ENCODE peak calls at places on chromosome 21, in ten cellular contexts. C, Q, S, H, W, F, D, A, G and V are unnamed samples. For H3K4me1 and H3K9me3, the result is how much of the 10 kb centered on the place peaks cover.

GRCh38 chr21:20572582-20572981 is 425.6 kb upstream of the NCAM2 start:
- DNase-seq in C (no peak), Q (no peak), S (no peak), H (no peak), W (no peak), F (no peak), D (no peak), A (no peak), G (no peak), V (no peak)

GRCh38 chr21:41494242-41494641 is 13.7 kb downstream of the TMPRSS2 start:
- DNase-seq in C (no peak), Q (no peak), S (no peak), H (no peak), W (no peak), F (no peak), D (no peak), A (no peak), G (no peak), V (no peak)

GRCh38 chr21:42392731-42393442 is 3.0 kb downstream of the TMPRSS3 start:
- DNase-seq in C (no peak), Q (no peak), S (peak), H (no peak), W (no peak), F (no peak), D (no peak), A (no peak), G (no peak), V (no peak)

GRCh38 chr21:19541612-19542011 is 1138.0 kb upstream of the TMPRSS15 start:
- DNase-seq in C (no peak), Q (peak), S (no peak), H (no peak), W (no peak), F (no peak), D (no peak), A (no peak), G (no peak), V (no peak)

GRCh38 chr21:44920694-44921604 is at the start of gene ITGB2:
- DNase-seq in C (no peak), Q (no peak), S (peak), H (peak), W (peak), F (peak), D (no peak), A (no peak), G (no peak), V (peak)

GRCh38 chr21:41651830-41652229 is 115.0 kb downstream of the RIPK4 start:
- DNase-seq in C (no peak), Q (peak), S (no peak), H (no peak), W (no peak), F (no peak), D (no peak), A (no peak), G (peak), V (no peak)

GRCh38 chr21:28148400-28149064 is 844.1 kb downstream of the LTN1 start:
- DNase-seq in C (no peak), Q (peak), S (no peak), H (no peak), W (no peak), F (no peak), D (no peak), A (peak), G (peak), V (no peak)

GRCh38 chr21:29130234-29130993 is at the start of gene MAP3K7CL:
- DNase-seq in C (no peak), Q (no peak), S (no peak), H (no peak), W (peak), F (peak), D (no peak), A (no peak), G (peak), V (no peak)

GRCh38 chr21:41886331-41886730 is 7.2 kb upstream of the PRDM15 start:
- DNase-seq in C (no peak), Q (no peak), S (no peak), H (no peak), W (no peak), F (no peak), D (no peak), A (no peak), G (no peak), V (no peak)

GRCh38 chr21:38811257-38811656 is 5.5 kb downstream of the ETS2 start:
- DNase-seq in C (no peak), Q (no peak), S (no peak), H (no peak), W (no peak), F (peak), D (peak), A (no peak), G (peak), V (no peak)

GRCh38 chr21:23660560-23660959 is 1946.7 kb downstream of the MRPL39 start:
- DNase-seq in C (no peak), Q (no peak), S (no peak), H (no peak), W (no peak), F (no peak), D (no peak), A (no peak), G (no peak), V (no peak)

GRCh38 chr21:25254491-25255174 is 352.6 kb downstream of the MRPL39 start:
- DNase-seq in C (no peak), Q (no peak), S (no peak), H (no peak), W (no peak), F (no peak), D (no peak), A (peak), G (no peak), V (no peak)

GRCh38 chr21:28144653-28145052 is 848.0 kb downstream of the LTN1 start:
- DNase-seq in C (no peak), Q (no peak), S (no peak), H (no peak), W (no peak), F (no peak), D (no peak), A (no peak), G (no peak), V (no peak)

GRCh38 chr21:38820471-38821239 is 14.9 kb downstream of the ETS2 start:
- DNase-seq in C (no peak), Q (peak), S (no peak), H (no peak), W (no peak), F (peak), D (peak), A (no peak), G (no peak), V (no peak)

GRCh38 chr21:16193758-16194606 is 464.2 kb downstream of the USP25 start:
- DNase-seq in C (no peak), Q (no peak), S (peak), H (no peak), W (peak), F (peak), D (peak), A (peak), G (peak), V (no peak)

GRCh38 chr21:41877901-41878830 is 978 bp downstream of the PRDM15 start:
- DNase-seq in C (peak), Q (peak), S (peak), H (no peak), W (no peak), F (peak), D (peak), A (no peak), G (peak), V (peak)

GRCh38 chr21:36096398-36097290 is 26.8 kb downstream of the CBR1 start:
- DNase-seq in C (no peak), Q (no peak), S (no peak), H (no peak), W (no peak), F (no peak), D (no peak), A (no peak), G (no peak), V (no peak)

GRCh38 chr21:14361958-14362357 is 21.0 kb downstream of the HSPA13 start:
- DNase-seq in C (no peak), Q (no peak), S (no peak), H (no peak), W (no peak), F (no peak), D (no peak), A (no peak), G (no peak), V (no peak)

GRCh38 chr21:29245104-29245643 is 53.5 kb upstream of the BACH1 start:
- DNase-seq in C (no peak), Q (no peak), S (no peak), H (no peak), W (no peak), F (no peak), D (no peak), A (no peak), G (peak), V (no peak)

GRCh38 chr21:31798842-31799691 is 67.1 kb upstream of the SCAF4 start:
- DNase-seq in C (no peak), Q (no peak), S (no peak), H (no peak), W (no peak), F (no peak), D (no peak), A (no peak), G (no peak), V (no peak)

GRCh38 chr21:18499761-18500376 is 96.3 kb upstream of the TMPRSS15 start:
- DNase-seq in C (peak), Q (peak), S (peak), H (no peak), W (no peak), F (peak), D (peak), A (peak), G (peak), V (no peak)

GRCh38 chr21:42187976-42188653 is 30.8 kb upstream of the ABCG1 start:
- DNase-seq in C (no peak), Q (peak), S (peak), H (peak), W (peak), F (peak), D (no peak), A (no peak), G (peak), V (peak)

GRCh38 chr21:16419188-16419874 is 689.5 kb downstream of the USP25 start:
- DNase-seq in C (no peak), Q (peak), S (no peak), H (no peak), W (peak), F (peak), D (peak), A (peak), G (peak), V (no peak)

GRCh38 chr21:28632718-28633408 is 359.8 kb downstream of the LTN1 start:
- DNase-seq in C (no peak), Q (no peak), S (no peak), H (no peak), W (no peak), F (no peak), D (no peak), A (no peak), G (peak), V (no peak)

GRCh38 chr21:36255650-36256047 is 64.3 kb upstream of the MORC3 start:
- DNase-seq in C (no peak), Q (no peak), S (no peak), H (no peak), W (no peak), F (no peak), D (no peak), A (no peak), G (no peak), V (no peak)

GRCh38 chr21:20856926-20857325 is 141.3 kb upstream of the NCAM2 start:
- DNase-seq in C (peak), Q (no peak), S (no peak), H (no peak), W (no peak), F (peak), D (no peak), A (no peak), G (no peak), V (no peak)

GRCh38 chr21:29018540-29018939 is 609 bp downstream of the RWDD2B start:
- DNase-seq in C (no peak), Q (no peak), S (no peak), H (no peak), W (no peak), F (no peak), D (no peak), A (no peak), G (peak), V (no peak)

GRCh38 chr21:31497939-31498338 is 153.9 kb upstream of the TIAM1 start:
- DNase-seq in C (no peak), Q (no peak), S (no peak), H (no peak), W (no peak), F (no peak), D (no peak), A (no peak), G (no peak), V (no peak)

DNA sequence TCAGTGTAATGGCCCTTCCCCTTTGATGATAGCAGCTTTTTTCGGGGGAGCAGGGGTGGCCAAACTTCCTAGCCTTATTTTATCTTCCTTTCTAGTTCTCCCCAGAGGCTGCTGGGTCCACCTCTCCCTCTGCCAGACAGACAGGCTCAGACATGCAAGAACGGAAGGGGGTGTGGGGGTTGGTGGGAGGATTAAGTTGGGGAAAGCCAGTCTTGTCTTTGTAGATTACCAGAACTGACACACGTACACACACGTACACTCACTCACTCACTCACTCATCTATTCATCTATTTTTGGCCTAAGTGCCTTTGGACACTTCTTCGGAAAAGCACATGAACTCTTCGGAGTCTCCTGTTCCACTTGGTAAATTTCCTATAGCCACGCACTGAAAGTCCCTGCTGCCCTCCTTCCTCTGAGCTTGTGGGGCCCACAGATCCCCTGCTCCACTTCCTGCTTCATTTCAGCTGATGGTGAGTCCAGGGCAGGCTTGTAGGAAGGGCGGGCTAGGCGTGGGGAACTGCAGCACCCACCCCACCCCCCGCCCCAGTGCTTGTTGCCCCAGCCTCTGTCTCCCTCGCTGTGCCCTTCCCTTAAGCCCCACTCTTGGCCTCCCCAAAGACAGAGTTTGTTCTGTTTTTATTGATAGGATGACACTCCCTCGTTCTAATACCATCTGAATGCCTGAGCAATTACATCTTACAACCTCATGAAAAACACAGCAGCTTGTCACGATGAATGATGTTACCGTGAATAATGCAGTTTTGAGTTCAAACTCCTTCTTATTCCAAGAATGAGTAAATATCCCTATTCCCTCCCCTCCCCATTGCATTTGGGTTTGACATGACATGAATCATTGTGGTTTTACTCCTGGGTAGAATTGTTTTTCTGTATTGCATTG is 60.7 kb upstream of the ATP5PO start:
- DNase-seq in C (peak), Q (no peak), S (peak), H (peak), W (peak), F (no peak), D (peak), A (no peak), G (peak), V (peak)
- H3K4me1 ChIP-seq in C (under half), Q (under half), S (under half), H (under half), W (under half), F (under half), D (under half), A (under half), G (under half), V (under half)

GRCh38 chr21:34640858-34641257 is 25.9 kb upstream of the RCAN1 start:
- DNase-seq in C (no peak), Q (no peak), S (no peak), H (no peak), W (no peak), F (no peak), D (no peak), A (no peak), G (peak), V (no peak)

GRCh38 chr21:34639882-34640788 is 25.2 kb upstream of the RCAN1 start:
- DNase-seq in C (peak), Q (peak), S (peak), H (no peak), W (no peak), F (no peak), D (no peak), A (no peak), G (peak), V (no peak)

GRCh38 chr21:34635307-34635706 is 20.4 kb upstream of the RCAN1 start:
- DNase-seq in C (peak), Q (no peak), S (no peak), H (no peak), W (no peak), F (no peak), D (no peak), A (peak), G (no peak), V (no peak)

GRCh38 chr21:34639250-34639649 is 24.3 kb upstream of the RCAN1 start:
- DNase-seq in C (no peak), Q (no peak), S (no peak), H (no peak), W (no peak), F (no peak), D (no peak), A (no peak), G (no peak), V (no peak)

DNA sequence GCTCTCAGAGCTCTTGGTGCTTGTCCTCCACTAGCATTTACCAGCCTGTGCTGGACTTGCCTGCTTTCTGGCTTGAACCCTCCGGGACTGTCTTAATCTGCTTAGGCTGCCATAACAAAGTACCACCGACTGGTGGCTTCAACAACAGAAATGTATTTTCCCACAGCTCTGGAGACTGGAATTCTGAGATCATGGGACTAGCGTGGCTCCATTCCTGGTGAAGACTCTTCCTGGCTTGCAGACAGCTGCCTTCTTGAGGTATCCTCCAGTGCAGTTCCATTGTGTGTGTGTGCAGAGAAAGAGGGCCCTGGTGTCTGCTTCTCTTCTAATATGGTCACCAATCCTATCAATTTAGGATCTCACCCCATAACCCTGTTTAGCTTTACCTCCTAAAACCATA is 22.0 kb upstream of the RCAN1 start:
- DNase-seq in C (no peak), Q (no peak), S (no peak), H (no peak), W (no peak), F (no peak), D (no peak), A (no peak), G (no peak), V (no peak)
- H3K4me3 ChIP-seq in C (no peak), Q (no peak), S (no peak), H (no peak), W (no peak), F (no peak), D (no peak), A (no peak), G (no peak), V (no peak)

GRCh38 chr21:26506951-26507350 is 66.1 kb downstream of the CYYR1 start:
- DNase-seq in C (no peak), Q (no peak), S (no peak), H (no peak), W (no peak), F (no peak), D (no peak), A (no peak), G (peak), V (no peak)
- H3K9me3 ChIP-seq in C (under half), Q (under half), S (under half), H (under half), W (under half), F (under half), D (under half), A (under half), G (under half), V (under half)

DNA sequence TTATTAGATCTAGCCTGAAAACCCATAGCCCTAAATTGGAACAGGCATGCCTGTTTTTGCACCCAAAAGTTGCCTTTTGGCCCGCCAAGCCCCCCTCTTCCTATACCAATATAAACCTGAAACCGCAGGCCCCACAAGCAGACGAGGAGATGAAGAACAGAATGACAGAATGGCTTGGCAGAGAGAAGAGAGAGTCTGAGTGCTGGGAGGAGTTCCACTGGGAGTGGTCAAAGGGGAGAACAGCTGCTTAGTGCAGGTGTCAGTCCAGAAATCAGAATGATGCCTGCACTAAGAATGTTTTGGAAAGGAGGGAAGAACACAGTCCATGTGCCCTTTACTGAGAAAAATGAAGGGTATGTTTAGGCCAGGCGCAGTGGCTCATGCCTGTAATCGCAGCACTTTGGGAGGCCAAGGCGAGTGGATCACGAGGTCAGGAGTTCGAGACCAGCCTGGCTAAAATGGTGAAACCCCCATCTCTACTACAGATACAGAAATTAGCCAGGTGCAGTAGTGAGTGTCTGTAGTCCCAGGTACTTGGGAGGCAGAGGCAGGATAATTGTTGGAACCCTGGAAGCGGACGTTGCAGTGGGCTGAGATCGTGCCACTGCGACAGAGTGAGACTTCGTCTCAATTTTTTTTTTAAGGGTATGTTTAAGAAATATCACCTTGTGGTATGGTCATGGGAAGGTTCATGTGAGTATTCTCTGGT is 9.4 kb downstream of the DYRK1A start:
- DNase-seq in C (no peak), Q (no peak), S (no peak), H (no peak), W (no peak), F (no peak), D (no peak), A (no peak), G (no peak), V (no peak)
- H3K4me1 ChIP-seq in C (half or more), Q (under half), S (half or more), H (half or more), W (under half), F (half or more), D (under half), A (under half), G (under half), V (half or more)

DNA sequence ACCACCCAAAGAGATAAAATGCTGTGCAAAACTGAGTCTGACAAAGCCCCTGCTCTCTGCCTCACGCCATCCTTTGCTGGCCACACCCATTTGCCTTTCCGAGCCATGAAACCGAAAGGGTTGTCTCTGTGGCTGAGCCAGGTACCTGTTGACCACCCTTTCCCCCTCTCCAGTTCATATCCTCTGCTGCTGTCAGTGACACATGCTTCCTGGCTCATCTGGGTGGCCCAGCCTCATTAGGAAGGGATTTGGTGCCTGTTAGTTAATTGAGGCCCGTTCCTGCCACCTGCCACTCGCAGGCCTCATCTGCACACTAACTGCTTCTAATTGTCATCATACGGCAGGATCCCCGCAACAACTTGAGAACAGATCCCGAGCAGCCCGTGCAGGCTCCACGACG is 79.2 kb downstream of the OLIG1 start:
- DNase-seq in C (no peak), Q (no peak), S (no peak), H (no peak), W (no peak), F (no peak), D (no peak), A (no peak), G (no peak), V (no peak)
- H3K4me3 ChIP-seq in C (no peak), Q (no peak), S (no peak), H (no peak), W (no peak), F (no peak), D (no peak), A (no peak), G (no peak), V (no peak)

GRCh38 chr21:46128106-46128982 is 27.0 kb downstream of the FTCD start:
- DNase-seq in C (no peak), Q (no peak), S (no peak), H (no peak), W (peak), F (no peak), D (no peak), A (peak), G (peak), V (no peak)

GRCh38 chr21:46131721-46132651 is 23.4 kb downstream of the FTCD start:
- DNase-seq in C (no peak), Q (no peak), S (no peak), H (no peak), W (no peak), F (no peak), D (no peak), A (no peak), G (no peak), V (no peak)

GRCh38 chr21:46128983-46129571 is 26.3 kb downstream of the FTCD start:
- DNase-seq in C (no peak), Q (no peak), S (no peak), H (no peak), W (peak), F (no peak), D (no peak), A (no peak), G (no peak), V (no peak)

GRCh38 chr21:46129846-46130651 is 25.3 kb downstream of the FTCD start:
- DNase-seq in C (no peak), Q (no peak), S (no peak), H (no peak), W (peak), F (no peak), D (no peak), A (no peak), G (no peak), V (no peak)

GRCh38 chr21:46130721-46131720 is 24.4 kb downstream of the FTCD start:
- DNase-seq in C (no peak), Q (no peak), S (no peak), H (no peak), W (no peak), F (no peak), D (no peak), A (no peak), G (peak), V (peak)
- H3K9me3 ChIP-seq in C (under half), Q (under half), S (under half), H (under half), W (under half), F (under half), D (under half), A (under half), G (under half), V (under half)